ENCODE peak calls at places on chromosomes 16 and 17, in eight cellular contexts. One of them, this sample, is unnamed.

GRCh38 chr16:49471038-49471727 is 97.6 kb downstream of the C16orf78 start:
- DNase-seq in astrocyte of the cerebellum: no peak
- DNase-seq in GM04503: no peak
- DNase-seq in GM03348: no peak
- DNase-seq in stromal cell of bone marrow: no peak
- DNase-seq in astrocyte of the spinal cord: no peak
- DNase-seq in cardiac septum: peak; percentile 65
- DNase-seq in activated CD4-positive, alpha-beta T cell treated with anti-CD3 and anti-CD28 coated beads, Interleukin-2, amount 50 U/mL, for 1 hour: no peak
- DNase-seq in this sample: no peak

GRCh38 chr17:17837966-17838962 is 1.5 kb upstream of the SREBF1 start:
- DNase-seq in astrocyte of the cerebellum: no peak
- DNase-seq in GM04503: no peak
- DNase-seq in GM03348: peak; percentile 39
- DNase-seq in stromal cell of bone marrow: no peak
- DNase-seq in astrocyte of the spinal cord: peak; percentile 44
- DNase-seq in cardiac septum: peak; percentile 84
- DNase-seq in activated CD4-positive, alpha-beta T cell treated with anti-CD3 and anti-CD28 coated beads, Interleukin-2, amount 50 U/mL, for 1 hour: no peak
- DNase-seq in this sample: peak; percentile 19

GRCh38 chr16:12057276-12057675 is 80.7 kb downstream of the SNX29 start:
- DNase-seq in astrocyte of the cerebellum: no peak
- DNase-seq in GM04503: peak; percentile 92
- DNase-seq in GM03348: peak; percentile 73
- DNase-seq in stromal cell of bone marrow: peak; percentile 62
- DNase-seq in astrocyte of the spinal cord: no peak
- DNase-seq in cardiac septum: peak; percentile 38
- DNase-seq in activated CD4-positive, alpha-beta T cell treated with anti-CD3 and anti-CD28 coated beads, Interleukin-2, amount 50 U/mL, for 1 hour: no peak
- DNase-seq in this sample: peak; percentile 79

GRCh38 chr16:20310421-20311395 is 16.6 kb downstream of the GP2 start:
- DNase-seq in astrocyte of the cerebellum: no peak
- DNase-seq in GM04503: no peak
- DNase-seq in GM03348: no peak
- DNase-seq in stromal cell of bone marrow: no peak
- DNase-seq in astrocyte of the spinal cord: no peak
- DNase-seq in cardiac septum: no peak
- DNase-seq in activated CD4-positive, alpha-beta T cell treated with anti-CD3 and anti-CD28 coated beads, Interleukin-2, amount 50 U/mL, for 1 hour: no peak
- DNase-seq in this sample: no peak

GRCh38 chr16:88439706-88440105 is 13.4 kb upstream of the ZFPM1 start:
- DNase-seq in astrocyte of the cerebellum: no peak
- DNase-seq in GM04503: no peak
- DNase-seq in GM03348: no peak
- DNase-seq in stromal cell of bone marrow: no peak
- DNase-seq in astrocyte of the spinal cord: no peak
- DNase-seq in cardiac septum: no peak
- DNase-seq in activated CD4-positive, alpha-beta T cell treated with anti-CD3 and anti-CD28 coated beads, Interleukin-2, amount 50 U/mL, for 1 hour: no peak
- DNase-seq in this sample: no peak

GRCh38 chr17:55275894-55276804 is 11.4 kb downstream of the HLF start:
- DNase-seq in astrocyte of the cerebellum: no peak
- DNase-seq in GM04503: no peak
- DNase-seq in GM03348: no peak
- DNase-seq in stromal cell of bone marrow: no peak
- DNase-seq in astrocyte of the spinal cord: no peak
- DNase-seq in cardiac septum: no peak
- DNase-seq in activated CD4-positive, alpha-beta T cell treated with anti-CD3 and anti-CD28 coated beads, Interleukin-2, amount 50 U/mL, for 1 hour: no peak
- DNase-seq in this sample: peak; percentile 14

GRCh38 chr17:77493238-77493812 is 352.6 kb downstream of the SEC14L1 start:
- DNase-seq in astrocyte of the cerebellum: no peak
- DNase-seq in GM04503: no peak
- DNase-seq in GM03348: no peak
- DNase-seq in stromal cell of bone marrow: no peak
- DNase-seq in astrocyte of the spinal cord: no peak
- DNase-seq in cardiac septum: peak; percentile 43
- DNase-seq in activated CD4-positive, alpha-beta T cell treated with anti-CD3 and anti-CD28 coated beads, Interleukin-2, amount 50 U/mL, for 1 hour: no peak
- DNase-seq in this sample: no peak

GRCh38 chr17:46764709-46765401 is 53.6 kb downstream of the WNT3 start:
- DNase-seq in astrocyte of the cerebellum: peak; percentile 65
- DNase-seq in GM04503: peak; percentile 58
- DNase-seq in GM03348: peak; percentile 63
- DNase-seq in stromal cell of bone marrow: no peak
- DNase-seq in astrocyte of the spinal cord: peak; percentile 77
- DNase-seq in cardiac septum: no peak
- DNase-seq in activated CD4-positive, alpha-beta T cell treated with anti-CD3 and anti-CD28 coated beads, Interleukin-2, amount 50 U/mL, for 1 hour: no peak
- DNase-seq in this sample: peak; percentile 66

GRCh38 chr17:76538281-76538931 is 897 bp upstream of the CYGB start:
- DNase-seq in astrocyte of the cerebellum: no peak
- DNase-seq in GM04503: no peak
- DNase-seq in GM03348: no peak
- DNase-seq in stromal cell of bone marrow: no peak
- DNase-seq in astrocyte of the spinal cord: no peak
- DNase-seq in cardiac septum: no peak
- DNase-seq in activated CD4-positive, alpha-beta T cell treated with anti-CD3 and anti-CD28 coated beads, Interleukin-2, amount 50 U/mL, for 1 hour: no peak
- DNase-seq in this sample: peak; percentile 25

GRCh38 chr17:38428643-38429371 is 543 bp downstream of the ARHGAP23 start:
- DNase-seq in astrocyte of the cerebellum: no peak
- DNase-seq in GM04503: no peak
- DNase-seq in GM03348: peak; percentile 80
- DNase-seq in stromal cell of bone marrow: no peak
- DNase-seq in astrocyte of the spinal cord: peak; percentile 44
- DNase-seq in cardiac septum: peak; percentile 87
- DNase-seq in activated CD4-positive, alpha-beta T cell treated with anti-CD3 and anti-CD28 coated beads, Interleukin-2, amount 50 U/mL, for 1 hour: no peak
- DNase-seq in this sample: peak; percentile 62

GRCh38 chr16:86609115-86609514 is 30.8 kb downstream of the FOXL1 start:
- DNase-seq in astrocyte of the cerebellum: peak; percentile 86
- DNase-seq in GM04503: peak; percentile 92
- DNase-seq in GM03348: peak; percentile 87
- DNase-seq in stromal cell of bone marrow: no peak
- DNase-seq in astrocyte of the spinal cord: peak; percentile 81
- DNase-seq in cardiac septum: peak; percentile 15
- DNase-seq in activated CD4-positive, alpha-beta T cell treated with anti-CD3 and anti-CD28 coated beads, Interleukin-2, amount 50 U/mL, for 1 hour: no peak
- DNase-seq in this sample: peak; percentile 89

GRCh38 chr17:43694081-43694870 is 32.6 kb upstream of the MEOX1 start:
- DNase-seq in astrocyte of the cerebellum: peak; percentile 68
- DNase-seq in GM04503: no peak
- DNase-seq in GM03348: peak; percentile 84
- DNase-seq in stromal cell of bone marrow: peak; percentile 54
- DNase-seq in astrocyte of the spinal cord: peak; percentile 76
- DNase-seq in cardiac septum: peak; percentile 83
- DNase-seq in activated CD4-positive, alpha-beta T cell treated with anti-CD3 and anti-CD28 coated beads, Interleukin-2, amount 50 U/mL, for 1 hour: peak; percentile 71
- DNase-seq in this sample: peak; percentile 77

GRCh38 chr17:18968945-18969887 is 17.3 kb downstream of the SLC5A10 start:
- DNase-seq in astrocyte of the cerebellum: no peak
- DNase-seq in GM04503: no peak
- DNase-seq in GM03348: peak; percentile 51
- DNase-seq in stromal cell of bone marrow: no peak
- DNase-seq in astrocyte of the spinal cord: peak; percentile 12
- DNase-seq in cardiac septum: no peak
- DNase-seq in activated CD4-positive, alpha-beta T cell treated with anti-CD3 and anti-CD28 coated beads, Interleukin-2, amount 50 U/mL, for 1 hour: no peak
- DNase-seq in this sample: peak; percentile 36

GRCh38 chr16:79176987-79177386 is 423.6 kb downstream of the MAF start:
- DNase-seq in astrocyte of the cerebellum: no peak
- DNase-seq in GM04503: no peak
- DNase-seq in GM03348: no peak
- DNase-seq in stromal cell of bone marrow: no peak
- DNase-seq in astrocyte of the spinal cord: no peak
- DNase-seq in cardiac septum: no peak
- DNase-seq in activated CD4-positive, alpha-beta T cell treated with anti-CD3 and anti-CD28 coated beads, Interleukin-2, amount 50 U/mL, for 1 hour: no peak
- DNase-seq in this sample: no peak

GRCh38 chr16:19753815-19754643 is 36.0 kb downstream of the IQCK start:
- DNase-seq in astrocyte of the cerebellum: peak; percentile 43
- DNase-seq in GM04503: no peak
- DNase-seq in GM03348: no peak
- DNase-seq in stromal cell of bone marrow: no peak
- DNase-seq in astrocyte of the spinal cord: peak; percentile 67
- DNase-seq in cardiac septum: no peak
- DNase-seq in activated CD4-positive, alpha-beta T cell treated with anti-CD3 and anti-CD28 coated beads, Interleukin-2, amount 50 U/mL, for 1 hour: no peak
- DNase-seq in this sample: no peak

GRCh38 chr16:28606291-28607115 is 3.3 kb downstream of the SULT1A1 start:
- DNase-seq in astrocyte of the cerebellum: no peak
- DNase-seq in GM04503: no peak
- DNase-seq in GM03348: no peak
- DNase-seq in stromal cell of bone marrow: no peak
- DNase-seq in astrocyte of the spinal cord: no peak
- DNase-seq in cardiac septum: no peak
- DNase-seq in activated CD4-positive, alpha-beta T cell treated with anti-CD3 and anti-CD28 coated beads, Interleukin-2, amount 50 U/mL, for 1 hour: no peak
- DNase-seq in this sample: no peak

GRCh38 chr17:35847006-35847405 is 21.7 kb downstream of the HEATR9 start:
- DNase-seq in astrocyte of the cerebellum: no peak
- DNase-seq in GM04503: no peak
- DNase-seq in GM03348: no peak
- DNase-seq in stromal cell of bone marrow: no peak
- DNase-seq in astrocyte of the spinal cord: no peak
- DNase-seq in cardiac septum: no peak
- DNase-seq in activated CD4-positive, alpha-beta T cell treated with anti-CD3 and anti-CD28 coated beads, Interleukin-2, amount 50 U/mL, for 1 hour: no peak
- DNase-seq in this sample: no peak

GRCh38 chr17:77096570-77097214 is 44.1 kb upstream of the SEC14L1 start:
- DNase-seq in astrocyte of the cerebellum: peak; percentile 47
- DNase-seq in GM04503: peak; percentile 43
- DNase-seq in GM03348: peak; percentile 64
- DNase-seq in stromal cell of bone marrow: peak; percentile 61
- DNase-seq in astrocyte of the spinal cord: peak; percentile 60
- DNase-seq in cardiac septum: no peak
- DNase-seq in activated CD4-positive, alpha-beta T cell treated with anti-CD3 and anti-CD28 coated beads, Interleukin-2, amount 50 U/mL, for 1 hour: no peak
- DNase-seq in this sample: peak; percentile 57

GRCh38 chr17:38351412-38352222 is at the start of gene SOCS7:
- DNase-seq in astrocyte of the cerebellum: peak; percentile 72
- DNase-seq in GM04503: peak; percentile 51
- DNase-seq in GM03348: peak; percentile 97
- DNase-seq in stromal cell of bone marrow: peak; percentile 83
- DNase-seq in astrocyte of the spinal cord: peak; percentile 91
- DNase-seq in cardiac septum: peak; percentile 97
- DNase-seq in activated CD4-positive, alpha-beta T cell treated with anti-CD3 and anti-CD28 coated beads, Interleukin-2, amount 50 U/mL, for 1 hour: peak; percentile 94
- DNase-seq in this sample: peak; percentile 93

GRCh38 chr17:32980230-32980629 is 11.4 kb upstream of the SPACA3 start:
- DNase-seq in astrocyte of the cerebellum: no peak
- DNase-seq in GM04503: no peak
- DNase-seq in GM03348: no peak
- DNase-seq in stromal cell of bone marrow: no peak
- DNase-seq in astrocyte of the spinal cord: no peak
- DNase-seq in cardiac septum: no peak
- DNase-seq in activated CD4-positive, alpha-beta T cell treated with anti-CD3 and anti-CD28 coated beads, Interleukin-2, amount 50 U/mL, for 1 hour: no peak
- DNase-seq in this sample: no peak

GRCh38 chr17:29115906-29116651 is 64.1 kb downstream of the MYO18A start:
- DNase-seq in astrocyte of the cerebellum: no peak
- DNase-seq in GM04503: no peak
- DNase-seq in GM03348: peak; percentile 66
- DNase-seq in stromal cell of bone marrow: no peak
- DNase-seq in astrocyte of the spinal cord: peak; percentile 44
- DNase-seq in cardiac septum: no peak
- DNase-seq in activated CD4-positive, alpha-beta T cell treated with anti-CD3 and anti-CD28 coated beads, Interleukin-2, amount 50 U/mL, for 1 hour: peak; percentile 27
- DNase-seq in this sample: peak; percentile 68

GRCh38 chr17:51164911-51165679 is 1.1 kb upstream of the NME2 start:
- DNase-seq in astrocyte of the cerebellum: no peak
- DNase-seq in GM04503: no peak
- DNase-seq in GM03348: no peak
- DNase-seq in stromal cell of bone marrow: no peak
- DNase-seq in astrocyte of the spinal cord: no peak
- DNase-seq in cardiac septum: no peak
- DNase-seq in activated CD4-positive, alpha-beta T cell treated with anti-CD3 and anti-CD28 coated beads, Interleukin-2, amount 50 U/mL, for 1 hour: no peak
- DNase-seq in this sample: no peak

GRCh38 chr17:73932216-73932749 is 271.2 kb upstream of the RPL38 start:
- DNase-seq in astrocyte of the cerebellum: no peak
- DNase-seq in GM04503: no peak
- DNase-seq in GM03348: no peak
- DNase-seq in stromal cell of bone marrow: no peak
- DNase-seq in astrocyte of the spinal cord: no peak
- DNase-seq in cardiac septum: no peak
- DNase-seq in activated CD4-positive, alpha-beta T cell treated with anti-CD3 and anti-CD28 coated beads, Interleukin-2, amount 50 U/mL, for 1 hour: no peak
- DNase-seq in this sample: no peak

GRCh38 chr17:55601874-55602364 is 90.7 kb upstream of the SMIM36 start:
- DNase-seq in astrocyte of the cerebellum: peak; percentile 41
- DNase-seq in GM04503: no peak
- DNase-seq in GM03348: peak; percentile 64
- DNase-seq in stromal cell of bone marrow: no peak
- DNase-seq in astrocyte of the spinal cord: peak; percentile 71
- DNase-seq in cardiac septum: no peak
- DNase-seq in activated CD4-positive, alpha-beta T cell treated with anti-CD3 and anti-CD28 coated beads, Interleukin-2, amount 50 U/mL, for 1 hour: peak; percentile 7
- DNase-seq in this sample: peak; percentile 60

GRCh38 chr17:28925912-28926365 is 23.1 kb upstream of the DHRS13 start:
- DNase-seq in astrocyte of the cerebellum: peak; percentile 76
- DNase-seq in GM04503: peak; percentile 72
- DNase-seq in GM03348: peak; percentile 70
- DNase-seq in stromal cell of bone marrow: peak; percentile 77
- DNase-seq in astrocyte of the spinal cord: peak; percentile 83
- DNase-seq in cardiac septum: no peak
- DNase-seq in activated CD4-positive, alpha-beta T cell treated with anti-CD3 and anti-CD28 coated beads, Interleukin-2, amount 50 U/mL, for 1 hour: peak; percentile 35
- DNase-seq in this sample: peak; percentile 79

GRCh38 chr16:87740909-87741424 is 24.8 kb downstream of the KLHDC4 start:
- DNase-seq in astrocyte of the cerebellum: peak; percentile 28
- DNase-seq in GM04503: peak; percentile 21
- DNase-seq in GM03348: peak; percentile 40
- DNase-seq in stromal cell of bone marrow: no peak
- DNase-seq in astrocyte of the spinal cord: peak; percentile 79
- DNase-seq in cardiac septum: no peak
- DNase-seq in activated CD4-positive, alpha-beta T cell treated with anti-CD3 and anti-CD28 coated beads, Interleukin-2, amount 50 U/mL, for 1 hour: no peak
- DNase-seq in this sample: peak; percentile 76